ENCODE peak calls at places on chromosomes 1 and 21, in five cellular contexts. One of them, this sample, is unnamed.

GRCh38 chr1:246035060-246035531 is 472.0 kb downstream of the SMYD3 start:
- DNase-seq in upper lobe of right lung: no peak
- DNase-seq in EH: no peak
- DNase-seq in iris pigment epithelial cell: no peak
- DNase-seq in HuH-7: no peak
- DNase-seq in this sample: no peak

GRCh38 chr1:108068141-108068540 is 103.2 kb upstream of the VAV3 start:
- DNase-seq in iris pigment epithelial cell: no peak
- DNase-seq in HuH-7: no peak
- DNase-seq in upper lobe of right lung: no peak
- DNase-seq in EH: peak; percentile 1
- DNase-seq in this sample: no peak

GRCh38 chr1:151145158-151146071 is 1.0 kb downstream of the SEMA6C start:
- DNase-seq in EH: peak; percentile 35
- DNase-seq in iris pigment epithelial cell: peak; percentile 29
- DNase-seq in HuH-7: no peak
- DNase-seq in upper lobe of right lung: peak; percentile 67
- DNase-seq in this sample: no peak

GRCh38 chr1:156860113-156860638 is 489 bp upstream of the NTRK1 start:
- DNase-seq in EH: peak; percentile 51
- DNase-seq in iris pigment epithelial cell: peak; percentile 48
- DNase-seq in HuH-7: peak; percentile 90
- DNase-seq in upper lobe of right lung: no peak
- DNase-seq in this sample: peak; percentile 85

GRCh38 chr1:108595510-108595909 is 35.6 kb downstream of the EEIG2 start:
- DNase-seq in upper lobe of right lung: no peak
- DNase-seq in EH: peak; percentile 44
- DNase-seq in HuH-7: no peak
- DNase-seq in iris pigment epithelial cell: peak; percentile 37
- DNase-seq in this sample: no peak

GRCh38 chr1:91718877-91719276 is 167.1 kb downstream of the TGFBR3 start:
- DNase-seq in upper lobe of right lung: no peak
- DNase-seq in iris pigment epithelial cell: no peak
- DNase-seq in HuH-7: peak; percentile 18
- DNase-seq in EH: no peak
- DNase-seq in this sample: no peak

GRCh38 chr1:154749078-154749760 is 120.9 kb downstream of the KCNN3 start:
- DNase-seq in EH: peak; percentile 54
- DNase-seq in HuH-7: peak; percentile 33
- DNase-seq in iris pigment epithelial cell: peak; percentile 24
- DNase-seq in upper lobe of right lung: no peak
- DNase-seq in this sample: peak; percentile 67

GRCh38 chr21:36792505-36792967 is 93.6 kb downstream of the SIM2 start:
- DNase-seq in EH: peak; percentile 13
- DNase-seq in HuH-7: no peak
- DNase-seq in upper lobe of right lung: no peak
- DNase-seq in iris pigment epithelial cell: no peak
- DNase-seq in this sample: no peak

GRCh38 chr1:115116511-115116910 is 27.2 kb upstream of the TSPAN2 start:
- DNase-seq in HuH-7: no peak
- DNase-seq in upper lobe of right lung: no peak
- DNase-seq in iris pigment epithelial cell: no peak
- DNase-seq in EH: no peak
- DNase-seq in this sample: no peak

GRCh38 chr1:116817582-116818064 is 63.4 kb downstream of the CD2 start:
- DNase-seq in EH: peak; percentile 31
- DNase-seq in iris pigment epithelial cell: peak; percentile 10
- DNase-seq in HuH-7: peak; percentile 61
- DNase-seq in upper lobe of right lung: peak; percentile 72
- DNase-seq in this sample: peak; percentile 91

GRCh38 chr1:8409107-8409506 is 91.2 kb downstream of the SLC45A1 start:
- DNase-seq in HuH-7: no peak
- DNase-seq in upper lobe of right lung: no peak
- DNase-seq in EH: peak; percentile 75
- DNase-seq in iris pigment epithelial cell: peak; percentile 73
- DNase-seq in this sample: no peak

GRCh38 chr1:4563586-4563985 is 90.8 kb upstream of the AJAP1 start:
- DNase-seq in EH: no peak
- DNase-seq in upper lobe of right lung: no peak
- DNase-seq in iris pigment epithelial cell: no peak
- DNase-seq in HuH-7: no peak
- DNase-seq in this sample: no peak

GRCh38 chr1:212565571-212566305 is 42.8 kb upstream of the ATF3 start:
- DNase-seq in iris pigment epithelial cell: no peak
- DNase-seq in HuH-7: no peak
- DNase-seq in upper lobe of right lung: no peak
- DNase-seq in EH: no peak
- DNase-seq in this sample: no peak

GRCh38 chr1:200590001-200590400 is 30.6 kb downstream of the KIF14 start:
- DNase-seq in upper lobe of right lung: no peak
- DNase-seq in HuH-7: no peak
- DNase-seq in EH: no peak
- DNase-seq in iris pigment epithelial cell: peak; percentile 6
- DNase-seq in this sample: no peak

GRCh38 chr1:201602413-201603265 is 63.7 kb downstream of the NAV1 start:
- DNase-seq in iris pigment epithelial cell: peak; percentile 99
- DNase-seq in upper lobe of right lung: no peak
- DNase-seq in HuH-7: no peak
- DNase-seq in EH: peak; percentile 97
- DNase-seq in this sample: no peak

GRCh38 chr21:29104239-29104708 is 26.2 kb upstream of the MAP3K7CL start:
- DNase-seq in HuH-7: no peak
- DNase-seq in upper lobe of right lung: no peak
- DNase-seq in iris pigment epithelial cell: peak; percentile 58
- DNase-seq in EH: peak; percentile 4
- DNase-seq in this sample: no peak

GRCh38 chr1:33337994-33338494 is 17.1 kb upstream of the A3GALT2 start:
- DNase-seq in EH: peak; percentile 82
- DNase-seq in HuH-7: no peak
- DNase-seq in upper lobe of right lung: no peak
- DNase-seq in iris pigment epithelial cell: peak; percentile 82
- DNase-seq in this sample: no peak

GRCh38 chr1:193658711-193659110 is 472.3 kb upstream of the B3GALT2 start:
- DNase-seq in iris pigment epithelial cell: no peak
- DNase-seq in upper lobe of right lung: no peak
- DNase-seq in EH: no peak
- DNase-seq in HuH-7: no peak
- DNase-seq in this sample: no peak

GRCh38 chr1:52633291-52633754 is 355 bp downstream of the SHISAL2A start:
- DNase-seq in EH: peak; percentile 18
- DNase-seq in HuH-7: no peak
- DNase-seq in upper lobe of right lung: peak; percentile 65
- DNase-seq in iris pigment epithelial cell: no peak
- DNase-seq in this sample: peak; percentile 74

GRCh38 chr1:205074084-205074483 is 10.2 kb downstream of the TMEM81 start:
- DNase-seq in HuH-7: no peak
- DNase-seq in EH: no peak
- DNase-seq in iris pigment epithelial cell: no peak
- DNase-seq in upper lobe of right lung: peak; percentile 46
- DNase-seq in this sample: no peak